ENCODE peak calls at places on chromosomes 3 and 15, in five cellular contexts. H is A549; F is fibroblast of mammary gland; S is effector memory CD4-positive, alpha-beta T cell; E is cardiac muscle cell. C is an unnamed sample.
A peak's percentile ranks its signal among the peaks of the same experiment; 100 is the strongest.

GRCh38 chr15:79283252-79284048 is 928 bp downstream of the ANKRD34C start:
- DNase-seq in E (peak; percentile 92), S (no peak), F (peak; percentile 24), H (peak; percentile 24), C (peak; percentile 42)

GRCh38 chr15:92682772-92683510 is 27.4 kb upstream of the FAM174B start:
- DNase-seq in F (peak; percentile 64), E (no peak), S (no peak), H (no peak), C (no peak)

GRCh38 chr15:88385078-88385700 is 82.0 kb downstream of the MRPL46 start:
- DNase-seq in E (no peak), F (peak; percentile 53), S (no peak), H (peak; percentile 90), C (peak; percentile 50)

GRCh38 chr3:197367081-197367780 is 68.8 kb upstream of the DLG1 start:
- DNase-seq in F (peak; percentile 39), H (peak; percentile 10), E (no peak), S (no peak), C (peak; percentile 94)

GRCh38 chr15:75696303-75696657 is 16.4 kb downstream of the CSPG4 start:
- DNase-seq in S (no peak), H (no peak), F (peak; percentile 8), E (no peak), C (peak; percentile 94)

GRCh38 chr3:28328188-28329151 is 20.1 kb upstream of the ZCWPW2 start:
- DNase-seq in E (peak; percentile 51), S (no peak), H (peak; percentile 16), F (peak; percentile 41), C (peak; percentile 32)

GRCh38 chr3:153192327-153192726 is 30.3 kb downstream of the RAP2B start:
- DNase-seq in F (peak; percentile 7), H (no peak), S (no peak), E (no peak), C (no peak)

GRCh38 chr15:78620021-78620838 is 566 bp downstream of the CHRNA3 start:
- DNase-seq in F (no peak), E (peak; percentile 68), H (peak; percentile 69), S (no peak), C (no peak)

GRCh38 chr3:117404153-117404552 is 694.6 kb downstream of the TUSC7 start:
- DNase-seq in E (no peak), F (no peak), S (no peak), H (no peak), C (peak; percentile 45)

GRCh38 chr15:90221251-90221900 is 12.4 kb downstream of the CIB1 start:
- DNase-seq in E (peak; percentile 79), F (peak; percentile 92), S (no peak), H (peak; percentile 90), C (peak; percentile 62)

GRCh38 chr3:40617084-40617483 is 92.3 kb downstream of the ZNF621 start:
- DNase-seq in H (no peak), E (no peak), S (no peak), F (no peak), C (no peak)

GRCh38 chr3:188349963-188350332 is 196.0 kb downstream of the LPP start:
- DNase-seq in H (no peak), E (no peak), S (no peak), F (no peak), C (peak; percentile 76)

GRCh38 chr3:5292512-5292911 is 105.0 kb downstream of the EDEM1 start:
- DNase-seq in F (no peak), S (no peak), E (no peak), H (no peak), C (no peak)

GRCh38 chr3:175956964-175957363 is 1097.8 kb downstream of the NAALADL2 start:
- DNase-seq in F (no peak), H (no peak), S (no peak), E (no peak), C (peak; percentile 41)

GRCh38 chr3:195882002-195882441 is 26.3 kb downstream of the TNK2 start:
- DNase-seq in S (no peak), F (no peak), H (no peak), E (no peak), C (no peak)

GRCh38 chr15:82021992-82022391 is 23.8 kb downstream of the MEX3B start:
- DNase-seq in S (no peak), F (peak; percentile 17), H (no peak), E (peak; percentile 34), C (peak; percentile 85)

GRCh38 chr3:41026394-41027177 is 172.7 kb upstream of the CTNNB1 start:
- DNase-seq in F (peak; percentile 93), H (peak; percentile 60), S (no peak), E (peak; percentile 62), C (peak; percentile 19)

GRCh38 chr3:82654708-82655107 is 893.3 kb upstream of the GBE1 start:
- DNase-seq in F (no peak), E (peak; percentile 6), H (no peak), S (no peak), C (no peak)

GRCh38 chr3:192907784-192908183 is 9.9 kb downstream of the MB21D2 start:
- DNase-seq in F (no peak), E (no peak), H (no peak), S (no peak), C (peak; percentile 83)

GRCh38 chr3:34001990-34002389 is 203.6 kb downstream of the PDCD6IP start:
- DNase-seq in F (no peak), S (no peak), H (peak; percentile 44), E (no peak), C (no peak)

GRCh38 chr3:153414972-153415371 is 252.9 kb downstream of the RAP2B start:
- DNase-seq in F (no peak), E (no peak), S (no peak), H (no peak), C (no peak)

GRCh38 chr3:106711650-106712049 is 665.6 kb upstream of the CCDC54 start:
- DNase-seq in E (no peak), H (no peak), S (no peak), F (peak; percentile 65), C (no peak)

GRCh38 chr15:79932447-79932846 is 35.6 kb upstream of the MTHFS start:
- DNase-seq in E (no peak), S (no peak), F (no peak), H (no peak), C (no peak)

GRCh38 chr15:98386594-98386993 is 261.7 kb upstream of the IGF1R start:
- DNase-seq in F (no peak), E (no peak), H (no peak), S (no peak), C (no peak)

GRCh38 chr15:45662375-45662774 is 27.5 kb downstream of the SQOR start:
- DNase-seq in F (no peak), H (no peak), S (no peak), E (no peak), C (no peak)

GRCh38 chr3:184765730-184766074 is 46.3 kb upstream of the VPS8 start:
- DNase-seq in S (no peak), H (no peak), E (no peak), F (no peak), C (peak; percentile 99)

GRCh38 chr3:96813820-96814580 is 394 bp upstream of the EPHA6 start:
- DNase-seq in E (peak; percentile 64), H (peak; percentile 50), S (no peak), F (peak; percentile 48), C (peak; percentile 57)

GRCh38 chr3:197028711-197029510 is 706 bp downstream of the MELTF start:
- DNase-seq in E (no peak), H (peak; percentile 25), S (no peak), F (no peak), C (no peak)

GRCh38 chr3:37700849-37701248 is 160.8 kb upstream of the CTDSPL start:
- DNase-seq in H (no peak), S (no peak), F (peak; percentile 25), E (peak; percentile 24), C (peak; percentile 34)

GRCh38 chr3:133775835-133776234 is 29.6 kb downstream of the TF start:
- DNase-seq in S (no peak), F (no peak), H (no peak), E (no peak), C (no peak)

GRCh38 chr3:133776794-133777438 is 28.7 kb upstream of the SRPRB start:
- DNase-seq in S (no peak), E (no peak), H (no peak), F (no peak), C (no peak)

GRCh38 chr3:133777807-133778568 is 27.6 kb upstream of the SRPRB start:
- DNase-seq in H (no peak), F (no peak), S (no peak), E (no peak), C (peak; percentile 43)

GRCh38 chr3:133773732-133774131 is 27.5 kb downstream of the TF start:
- DNase-seq in S (no peak), F (no peak), H (no peak), E (no peak), C (no peak)

GRCh38 chr3:133775309-133775708 is 29.1 kb downstream of the TF start:
- DNase-seq in E (no peak), H (no peak), S (no peak), F (no peak), C (no peak)
- H3K4me3 ChIP-seq in E (no peak overlapping the region), H (no peak overlapping the region), S (no peak overlapping the region), F (no peak overlapping the region), C (no peak overlapping the region)

DNA sequence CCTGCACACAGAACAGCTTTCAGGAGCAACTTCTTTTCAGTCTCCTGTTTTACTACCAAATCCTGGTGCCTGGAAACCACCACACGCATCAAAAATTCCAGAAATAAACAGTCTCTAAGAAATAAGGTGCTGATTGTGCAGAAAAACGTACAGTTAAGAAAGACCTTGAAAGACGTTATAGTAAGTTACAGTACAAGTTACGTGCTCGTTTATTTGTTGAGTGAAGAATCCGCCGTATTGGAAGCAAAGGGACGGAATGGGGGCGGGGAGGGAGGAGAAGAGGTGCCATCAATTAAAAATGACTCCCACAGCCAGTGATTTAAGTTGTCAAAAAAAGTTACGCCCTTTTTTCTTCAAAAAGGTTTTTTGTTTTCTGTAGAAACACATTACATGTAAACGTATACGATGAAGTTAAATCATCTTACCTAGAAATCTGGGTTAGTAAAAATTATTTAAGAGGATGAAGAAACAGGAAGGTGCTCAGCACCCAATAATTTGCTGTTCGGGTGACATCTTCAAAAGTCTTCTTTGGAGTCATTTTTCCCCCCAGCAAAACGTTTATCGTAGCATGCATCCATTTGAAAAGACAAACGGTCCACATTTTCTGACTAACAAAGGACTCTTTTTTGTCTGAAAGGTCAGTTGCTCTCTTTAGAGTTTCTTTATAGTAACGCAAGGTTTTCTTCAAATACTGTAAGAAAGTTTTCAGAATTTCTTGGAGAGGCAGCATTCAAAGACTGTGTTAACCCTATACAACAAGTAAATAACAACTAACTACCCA is 782 bp upstream of the UACA start:
- DNase-seq in E (peak; percentile 39), S (no peak), H (no peak), F (no peak), C (peak; percentile 24)
- H3K4me3 ChIP-seq in E (peak overlapping the region; percentile 83), S (peak overlapping the region; percentile 60), H (peak overlapping the region; percentile 93), F (peak overlapping the region; percentile 92), C (peak overlapping the region; percentile 88)

GRCh38 chr3:50338989-50339388 is 1.6 kb downstream of the RASSF1 start:
- DNase-seq in F (no peak), E (no peak), S (no peak), H (no peak), C (no peak)
- H3K4me3 ChIP-seq in F (peak overlapping the region; percentile 79), E (no peak overlapping the region), S (peak overlapping the region; percentile 77), H (no peak overlapping the region), C (no peak overlapping the region)

DNA sequence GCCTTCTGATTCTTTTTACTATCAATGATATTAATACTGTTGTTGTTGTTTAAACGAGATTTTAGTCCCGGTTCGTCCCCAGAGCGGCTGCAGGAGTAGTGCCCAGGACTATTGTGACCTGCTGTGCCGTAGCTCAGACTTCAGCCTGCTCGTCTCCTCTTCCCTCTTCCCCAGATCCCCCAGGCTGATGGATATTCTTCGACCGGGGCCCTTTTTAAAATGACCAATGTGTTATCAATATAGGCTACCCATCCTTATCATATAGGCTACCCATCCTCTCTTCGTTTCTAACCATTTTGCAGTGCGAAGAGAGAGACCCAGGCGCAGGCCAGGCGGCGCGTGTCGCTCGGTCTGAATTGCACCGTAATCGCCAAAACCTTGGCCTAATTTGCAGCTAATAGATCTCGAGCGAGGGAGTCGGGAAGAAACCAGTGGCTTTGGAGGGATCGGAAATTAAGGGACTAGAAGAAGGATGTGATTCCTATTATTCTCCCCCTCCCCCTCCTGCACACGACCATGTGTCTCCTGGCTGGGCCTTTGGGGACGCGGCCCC is 23.0 kb downstream of the NR2F2 start:
- DNase-seq in H (no peak), E (no peak), F (no peak), S (no peak), C (no peak)
- H3K4me3 ChIP-seq in H (peak overlapping the region; percentile 62), E (no peak overlapping the region), F (peak overlapping the region; percentile 70), S (no peak overlapping the region), C (peak overlapping the region; percentile 53)

C was measured in epithelial cell of esophagus.